ENCODE peak calls at places on chromosomes 12 and 14, in five cellular contexts. One of them, this sample, is unnamed.

GRCh38 chr12:59375633-59376032 is 220.2 kb upstream of the SLC16A7 start:
- DNase-seq in HCT116: no peak
- DNase-seq in HepG2: no peak
- DNase-seq in GM12878: no peak
- DNase-seq in H1: no peak
- DNase-seq in this sample: no peak

GRCh38 chr14:58272589-58273372 is 25.6 kb upstream of the ARID4A start:
- DNase-seq in HepG2: peak; percentile 98
- DNase-seq in HCT116: no peak
- DNase-seq in GM12878: no peak
- DNase-seq in H1: no peak
- DNase-seq in this sample: no peak

GRCh38 chr12:1222858-1223644 is 232.0 kb downstream of the ERC1 start:
- DNase-seq in HepG2: no peak
- DNase-seq in GM12878: no peak
- DNase-seq in HCT116: no peak
- DNase-seq in H1: no peak
- DNase-seq in this sample: no peak

GRCh38 chr12:57216014-57216891 is at the start of gene NXPH4:
- DNase-seq in GM12878: no peak
- DNase-seq in HepG2: no peak
- DNase-seq in HCT116: no peak
- DNase-seq in H1: no peak
- DNase-seq in this sample: no peak

GRCh38 chr12:94879542-94879941 is 124.0 kb downstream of the NDUFA12 start:
- DNase-seq in HCT116: no peak
- DNase-seq in H1: no peak
- DNase-seq in GM12878: no peak
- DNase-seq in HepG2: peak; percentile 5
- DNase-seq in this sample: no peak

GRCh38 chr12:15538881-15539280 is 216.6 kb downstream of the PTPRO start:
- DNase-seq in GM12878: no peak
- DNase-seq in HepG2: no peak
- DNase-seq in H1: no peak
- DNase-seq in HCT116: no peak
- DNase-seq in this sample: no peak

GRCh38 chr14:99872786-99873440 is 79.7 kb downstream of the EML1 start:
- DNase-seq in HCT116: no peak
- DNase-seq in GM12878: no peak
- DNase-seq in H1: peak; percentile 57
- DNase-seq in HepG2: no peak
- DNase-seq in this sample: peak; percentile 87

GRCh38 chr12:45726594-45727300 is 2.8 kb upstream of the ARID2 start:
- DNase-seq in GM12878: no peak
- DNase-seq in HCT116: no peak
- DNase-seq in HepG2: peak; percentile 9
- DNase-seq in H1: no peak
- DNase-seq in this sample: no peak

GRCh38 chr12:15910864-15911696 is at the start of gene DERA:
- DNase-seq in H1: peak; percentile 38
- DNase-seq in HepG2: peak; percentile 52
- DNase-seq in GM12878: no peak
- DNase-seq in HCT116: peak; percentile 28
- DNase-seq in this sample: peak; percentile 95

GRCh38 chr12:62254967-62255366 is 5.2 kb upstream of the USP15 start:
- DNase-seq in GM12878: no peak
- DNase-seq in HepG2: no peak
- DNase-seq in H1: no peak
- DNase-seq in HCT116: no peak
- DNase-seq in this sample: no peak

GRCh38 chr12:62259311-62259992 is 752 bp upstream of the USP15 start:
- DNase-seq in GM12878: no peak
- DNase-seq in H1: no peak
- DNase-seq in HCT116: no peak
- DNase-seq in HepG2: peak; percentile 37
- DNase-seq in this sample: no peak

GRCh38 chr12:62258231-62258630 is 2.0 kb upstream of the USP15 start:
- DNase-seq in HepG2: no peak
- DNase-seq in H1: no peak
- DNase-seq in HCT116: no peak
- DNase-seq in GM12878: no peak
- DNase-seq in this sample: no peak

GRCh38 chr12:62259993-62260732 is at the start of gene USP15:
- DNase-seq in GM12878: peak; percentile 73
- DNase-seq in HepG2: peak; percentile 90
- DNase-seq in H1: peak; percentile 88
- DNase-seq in HCT116: peak; percentile 94
- DNase-seq in this sample: peak; percentile 98

DNA sequence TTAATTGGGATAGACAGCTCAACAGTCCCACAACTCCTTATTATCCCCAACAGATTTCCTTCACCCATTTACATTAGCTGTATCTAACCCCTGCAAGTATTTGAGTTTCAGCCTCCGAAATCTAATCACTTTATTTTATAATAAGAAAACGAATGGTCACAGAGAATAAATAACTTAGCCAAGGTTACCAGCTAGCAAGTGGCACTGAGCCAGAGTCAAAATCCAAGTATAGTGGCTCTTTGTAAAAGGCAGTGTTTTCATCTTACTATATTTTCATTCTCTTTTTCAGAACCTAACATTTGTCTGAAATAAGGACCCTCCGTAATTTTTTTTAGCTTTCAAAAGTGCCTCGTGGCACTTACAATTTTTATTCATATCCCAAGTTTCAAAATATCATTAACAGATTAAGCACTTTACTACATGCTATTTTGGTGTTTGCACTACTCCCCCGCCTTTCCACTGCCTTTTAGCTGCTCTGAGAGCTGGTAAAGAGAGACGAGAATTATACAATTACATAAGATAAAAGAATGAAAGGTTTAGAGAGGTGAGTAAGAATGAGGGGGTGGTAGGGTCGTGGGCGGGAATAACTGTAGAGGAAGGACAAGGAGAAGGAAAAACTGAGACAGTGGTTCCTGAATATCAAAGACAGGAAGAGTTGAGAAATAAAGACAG is 3.7 kb upstream of the USP15 start:
- DNase-seq in HCT116: no peak
- DNase-seq in H1: no peak
- DNase-seq in GM12878: no peak
- DNase-seq in HepG2: no peak
- DNase-seq in this sample: no peak
- TF ChIP-seq ZNF274 in HCT116: no peak
- TF ChIP-seq ZNF274 in H1: no peak
- TF ChIP-seq ZNF274 in GM12878: no peak
- TF ChIP-seq ZNF274 in HepG2: no peak
- TF ChIP-seq ZNF274 in this sample: no peak

DNA sequence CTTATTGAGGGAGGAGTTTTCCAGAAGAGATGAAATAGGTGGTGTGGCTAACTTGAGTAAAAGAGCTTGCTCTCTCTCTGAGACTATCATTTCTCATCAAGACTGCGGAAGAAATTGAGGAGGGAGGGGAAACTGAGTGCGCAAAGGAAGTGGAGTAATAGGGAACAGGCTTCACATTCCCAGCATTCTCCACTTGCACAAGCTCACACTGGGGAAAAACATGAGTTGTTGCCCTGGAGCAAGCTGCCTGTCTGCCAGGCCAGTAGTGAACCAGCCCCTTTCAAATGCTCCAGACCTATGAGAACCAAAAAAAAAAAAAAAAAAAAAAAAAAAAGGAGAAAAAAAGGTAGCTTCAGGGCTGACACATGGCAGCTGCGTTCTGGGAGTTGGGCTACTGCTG is 32.7 kb upstream of the EMP1 start:
- DNase-seq in H1: no peak
- DNase-seq in HCT116: no peak
- DNase-seq in GM12878: no peak
- DNase-seq in HepG2: no peak
- DNase-seq in this sample: no peak
- TF ChIP-seq ZNF274 in H1: no peak
- TF ChIP-seq ZNF274 in HCT116: no peak
- TF ChIP-seq ZNF274 in GM12878: no peak
- TF ChIP-seq ZNF274 in HepG2: no peak
- TF ChIP-seq ZNF274 in this sample: no peak

GRCh38 chr12:47387991-47388390 is 308.2 kb upstream of the AMIGO2 start:
- DNase-seq in HCT116: no peak
- DNase-seq in GM12878: no peak
- DNase-seq in HepG2: no peak
- DNase-seq in H1: no peak
- DNase-seq in this sample: no peak

GRCh38 chr12:47391566-47391965 is 311.8 kb upstream of the AMIGO2 start:
- DNase-seq in H1: no peak
- DNase-seq in GM12878: no peak
- DNase-seq in HepG2: no peak
- DNase-seq in HCT116: no peak
- DNase-seq in this sample: no peak

GRCh38 chr12:47385587-47385986 is 305.8 kb upstream of the AMIGO2 start:
- DNase-seq in GM12878: no peak
- DNase-seq in HepG2: no peak
- DNase-seq in H1: no peak
- DNase-seq in HCT116: no peak
- DNase-seq in this sample: no peak

GRCh38 chr12:47393403-47393790 is 312.4 kb downstream of the RPAP3 start:
- DNase-seq in HepG2: no peak
- DNase-seq in HCT116: no peak
- DNase-seq in GM12878: no peak
- DNase-seq in H1: no peak
- DNase-seq in this sample: no peak

DNA sequence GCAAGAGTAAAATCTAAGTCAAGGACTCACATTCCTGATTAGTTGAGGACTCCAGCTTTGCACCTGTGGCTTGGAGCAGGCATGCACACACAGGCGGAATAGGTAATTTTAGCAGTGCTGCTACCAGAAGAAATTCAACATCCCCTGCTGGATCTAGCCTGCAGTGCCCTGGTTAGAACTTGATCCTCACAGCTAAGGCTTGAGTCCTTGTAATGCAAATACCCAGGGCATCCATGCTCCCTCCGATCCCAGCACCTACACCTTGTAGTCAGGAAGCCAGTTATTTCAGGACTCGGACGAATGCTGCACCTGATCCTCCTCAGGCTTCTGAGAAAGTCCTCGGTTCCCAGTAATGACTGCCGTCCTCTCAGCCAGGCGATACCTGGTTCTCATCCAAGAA is 309.0 kb upstream of the AMIGO2 start:
- DNase-seq in GM12878: no peak
- DNase-seq in HCT116: no peak
- DNase-seq in HepG2: no peak
- DNase-seq in H1: no peak
- DNase-seq in this sample: peak; percentile 25
- TF ChIP-seq ZNF274 in GM12878: no peak
- TF ChIP-seq ZNF274 in HCT116: no peak
- TF ChIP-seq ZNF274 in HepG2: no peak
- TF ChIP-seq ZNF274 in H1: no peak
- TF ChIP-seq ZNF274 in this sample: no peak

GRCh38 chr14:67964391-67964812 is 144.8 kb downstream of the RAD51B start:
- DNase-seq in HepG2: no peak
- DNase-seq in GM12878: no peak
- DNase-seq in HCT116: no peak
- DNase-seq in H1: no peak
- DNase-seq in this sample: no peak
- TF ChIP-seq ZNF274 in HepG2: no peak
- TF ChIP-seq ZNF274 in GM12878: no peak
- TF ChIP-seq ZNF274 in HCT116: no peak
- TF ChIP-seq ZNF274 in H1: no peak
- TF ChIP-seq ZNF274 in this sample: no peak

DNA sequence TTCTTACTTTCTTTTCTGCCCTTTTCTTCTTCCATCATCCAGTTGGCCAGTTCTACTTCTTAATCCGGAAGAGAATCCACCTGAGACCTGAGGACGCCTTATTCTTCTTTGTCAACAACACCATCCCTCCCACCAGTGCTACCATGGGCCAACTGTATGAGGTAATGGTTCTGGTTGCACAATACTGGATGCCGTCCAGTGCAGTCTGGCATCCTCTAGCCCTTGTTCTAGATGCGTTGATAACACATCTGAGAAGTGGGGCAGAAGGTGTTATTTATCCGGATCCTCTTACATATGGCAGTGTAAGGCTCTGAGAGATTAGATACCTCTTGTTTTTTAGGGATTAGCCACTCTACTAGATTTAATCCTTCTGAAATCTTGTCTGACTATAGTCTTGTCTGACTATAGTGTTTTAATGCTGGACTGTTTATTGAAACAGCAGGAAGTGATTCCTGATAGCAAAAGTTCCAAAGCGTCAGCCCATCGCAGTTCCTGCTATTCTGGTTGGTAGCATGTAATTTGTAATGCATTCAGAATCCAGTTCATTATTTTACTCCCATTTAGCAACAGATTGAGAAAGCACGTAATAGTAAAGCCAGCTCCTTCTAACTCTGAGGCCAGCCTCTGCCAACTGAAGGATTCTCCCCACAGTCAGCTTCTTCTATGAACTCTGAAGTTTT is 7.9 kb downstream of the GABARAPL1 start:
- DNase-seq in H1: no peak
- DNase-seq in HepG2: no peak
- DNase-seq in HCT116: no peak
- DNase-seq in GM12878: no peak
- DNase-seq in this sample: no peak
- TF ChIP-seq ZNF274 in H1: no peak
- TF ChIP-seq ZNF274 in HepG2: no peak
- TF ChIP-seq ZNF274 in HCT116: no peak
- TF ChIP-seq ZNF274 in GM12878: no peak
- TF ChIP-seq ZNF274 in this sample: no peak

DNA sequence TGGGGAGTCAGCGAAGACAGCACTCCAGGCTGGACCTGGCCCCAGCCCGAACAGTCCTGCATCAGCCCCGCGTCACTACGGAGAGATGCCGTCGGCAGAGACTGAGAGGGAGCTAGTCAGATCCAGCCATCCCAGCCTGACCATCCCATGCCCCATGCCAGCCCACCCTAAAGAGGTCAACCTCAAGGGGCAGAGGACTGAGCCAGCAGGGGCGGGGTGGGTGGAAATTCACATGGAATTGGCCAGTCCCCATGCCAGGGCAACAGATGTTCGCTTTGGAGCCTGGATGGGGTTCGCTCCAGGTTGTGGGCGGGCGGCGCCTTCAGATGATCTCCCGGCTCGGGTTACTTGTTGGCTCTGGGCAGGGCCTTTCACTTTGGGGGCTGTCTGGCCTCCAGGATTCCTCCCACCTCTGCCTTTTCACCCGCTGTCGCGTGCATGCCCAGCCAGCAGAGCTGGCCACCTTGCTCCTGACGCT is 154.3 kb downstream of the TSPAN9 start:
- DNase-seq in HepG2: no peak
- DNase-seq in H1: no peak
- DNase-seq in HCT116: no peak
- DNase-seq in GM12878: no peak
- DNase-seq in this sample: no peak
- TF ChIP-seq ZNF274 in HepG2: no peak
- TF ChIP-seq ZNF274 in H1: no peak
- TF ChIP-seq ZNF274 in HCT116: no peak
- TF ChIP-seq ZNF274 in GM12878: no peak
- TF ChIP-seq ZNF274 in this sample: no peak

GRCh38 chr14:93458234-93458633 is 27.5 kb downstream of the UNC79 start:
- DNase-seq in GM12878: no peak
- DNase-seq in HepG2: no peak
- DNase-seq in H1: no peak
- DNase-seq in HCT116: no peak
- DNase-seq in this sample: no peak

DNA sequence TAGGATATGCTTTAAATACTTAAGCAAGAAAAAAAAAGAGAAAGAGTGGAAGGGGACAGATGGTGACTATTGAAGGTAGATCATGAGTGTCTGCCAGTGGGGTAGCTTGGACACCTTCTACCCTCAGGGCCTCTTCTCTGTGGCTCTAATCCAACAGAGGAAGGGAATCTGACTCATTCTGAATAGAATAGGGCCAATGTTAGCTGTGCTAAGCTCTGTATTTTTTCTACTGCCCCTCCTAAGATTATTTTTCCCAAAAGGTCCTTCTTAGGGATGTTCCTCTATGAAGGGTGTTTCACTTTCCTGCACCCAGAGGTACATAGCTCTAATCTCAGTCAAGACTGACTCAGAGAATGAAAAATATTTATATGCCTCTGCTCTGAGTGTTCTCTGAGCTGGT is 25.6 kb downstream of the UNC79 start:
- DNase-seq in H1: no peak
- DNase-seq in HCT116: no peak
- DNase-seq in HepG2: no peak
- DNase-seq in GM12878: no peak
- DNase-seq in this sample: no peak
- TF ChIP-seq ZNF274 in H1: no peak
- TF ChIP-seq ZNF274 in HCT116: no peak
- TF ChIP-seq ZNF274 in HepG2: no peak
- TF ChIP-seq ZNF274 in GM12878: no peak
- TF ChIP-seq ZNF274 in this sample: no peak